ENCODE peak calls at places on chromosomes 12 and 14, in seven cellular contexts. One of them, this sample, is unnamed.
A peak's percentile ranks its signal among the peaks of the same experiment; 100 is the strongest.

GRCh38 chr12:57769594-57769993 is 2.3 kb downstream of the METTL1 start:
- DNase-seq in kidney tubule cell: no peak
- DNase-seq in fibroblast of lung: no peak
- DNase-seq in NCI-H1694 treated with DMSO at 0.1 percent for 48 hours: no peak
- DNase-seq in T47D: no peak
- DNase-seq in GM03348: no peak
- DNase-seq in stimulated activated CD4-positive, alpha-beta T cell treated with anti-CD3 and anti-CD28 coated beads, TNF-alpha, amount 100 ng/mL, for 4 hours: no peak
- DNase-seq in this sample: no peak

GRCh38 chr12:65878540-65878939 is 54.3 kb downstream of the HMGA2 start:
- DNase-seq in kidney tubule cell: peak; percentile 59
- DNase-seq in fibroblast of lung: peak; percentile 49
- DNase-seq in NCI-H1694 treated with DMSO at 0.1 percent for 48 hours: no peak
- DNase-seq in T47D: peak; percentile 91
- DNase-seq in GM03348: peak; percentile 23
- DNase-seq in stimulated activated CD4-positive, alpha-beta T cell treated with anti-CD3 and anti-CD28 coated beads, TNF-alpha, amount 100 ng/mL, for 4 hours: no peak
- DNase-seq in this sample: no peak

GRCh38 chr14:104891664-104892500 is 26.8 kb downstream of the CEP170B start:
- DNase-seq in kidney tubule cell: no peak
- DNase-seq in fibroblast of lung: no peak
- DNase-seq in NCI-H1694 treated with DMSO at 0.1 percent for 48 hours: no peak
- DNase-seq in T47D: no peak
- DNase-seq in GM03348: no peak
- DNase-seq in stimulated activated CD4-positive, alpha-beta T cell treated with anti-CD3 and anti-CD28 coated beads, TNF-alpha, amount 100 ng/mL, for 4 hours: no peak
- DNase-seq in this sample: peak; percentile 11

GRCh38 chr14:75905505-75905904 is 76.3 kb downstream of the TGFB3 start:
- DNase-seq in kidney tubule cell: no peak
- DNase-seq in fibroblast of lung: peak; percentile 69
- DNase-seq in NCI-H1694 treated with DMSO at 0.1 percent for 48 hours: no peak
- DNase-seq in T47D: peak; percentile 47
- DNase-seq in GM03348: no peak
- DNase-seq in stimulated activated CD4-positive, alpha-beta T cell treated with anti-CD3 and anti-CD28 coated beads, TNF-alpha, amount 100 ng/mL, for 4 hours: no peak
- DNase-seq in this sample: peak; percentile 16

GRCh38 chr12:32126720-32127119 is 20.1 kb downstream of the BICD1 start:
- DNase-seq in kidney tubule cell: peak; percentile 70
- DNase-seq in fibroblast of lung: no peak
- DNase-seq in NCI-H1694 treated with DMSO at 0.1 percent for 48 hours: no peak
- DNase-seq in T47D: peak; percentile 38
- DNase-seq in GM03348: peak; percentile 58
- DNase-seq in stimulated activated CD4-positive, alpha-beta T cell treated with anti-CD3 and anti-CD28 coated beads, TNF-alpha, amount 100 ng/mL, for 4 hours: no peak
- DNase-seq in this sample: no peak

GRCh38 chr12:92062539-92063493 is 82.8 kb downstream of the BTG1 start:
- DNase-seq in kidney tubule cell: no peak
- DNase-seq in fibroblast of lung: no peak
- DNase-seq in NCI-H1694 treated with DMSO at 0.1 percent for 48 hours: no peak
- DNase-seq in T47D: no peak
- DNase-seq in GM03348: no peak
- DNase-seq in stimulated activated CD4-positive, alpha-beta T cell treated with anti-CD3 and anti-CD28 coated beads, TNF-alpha, amount 100 ng/mL, for 4 hours: no peak
- DNase-seq in this sample: no peak

GRCh38 chr14:76955575-76956252 is 72.8 kb downstream of the IRF2BPL start:
- DNase-seq in kidney tubule cell: peak; percentile 88
- DNase-seq in fibroblast of lung: peak; percentile 39
- DNase-seq in NCI-H1694 treated with DMSO at 0.1 percent for 48 hours: no peak
- DNase-seq in T47D: peak; percentile 39
- DNase-seq in GM03348: peak; percentile 61
- DNase-seq in stimulated activated CD4-positive, alpha-beta T cell treated with anti-CD3 and anti-CD28 coated beads, TNF-alpha, amount 100 ng/mL, for 4 hours: no peak
- DNase-seq in this sample: peak; percentile 81

GRCh38 chr12:65152012-65152411 is 17.4 kb upstream of the LEMD3 start:
- DNase-seq in kidney tubule cell: peak; percentile 82
- DNase-seq in fibroblast of lung: no peak
- DNase-seq in NCI-H1694 treated with DMSO at 0.1 percent for 48 hours: no peak
- DNase-seq in T47D: no peak
- DNase-seq in GM03348: no peak
- DNase-seq in stimulated activated CD4-positive, alpha-beta T cell treated with anti-CD3 and anti-CD28 coated beads, TNF-alpha, amount 100 ng/mL, for 4 hours: no peak
- DNase-seq in this sample: no peak

GRCh38 chr14:68589447-68590232 is 203.2 kb downstream of the ZFP36L1 start:
- DNase-seq in kidney tubule cell: no peak
- DNase-seq in fibroblast of lung: peak; percentile 83
- DNase-seq in NCI-H1694 treated with DMSO at 0.1 percent for 48 hours: no peak
- DNase-seq in T47D: no peak
- DNase-seq in GM03348: peak; percentile 84
- DNase-seq in stimulated activated CD4-positive, alpha-beta T cell treated with anti-CD3 and anti-CD28 coated beads, TNF-alpha, amount 100 ng/mL, for 4 hours: no peak
- DNase-seq in this sample: no peak

GRCh38 chr12:115210533-115211252 is 526.7 kb upstream of the TBX3 start:
- DNase-seq in kidney tubule cell: no peak
- DNase-seq in fibroblast of lung: no peak
- DNase-seq in NCI-H1694 treated with DMSO at 0.1 percent for 48 hours: no peak
- DNase-seq in T47D: no peak
- DNase-seq in GM03348: no peak
- DNase-seq in stimulated activated CD4-positive, alpha-beta T cell treated with anti-CD3 and anti-CD28 coated beads, TNF-alpha, amount 100 ng/mL, for 4 hours: no peak
- DNase-seq in this sample: no peak

GRCh38 chr14:98947911-98948595 is 323.9 kb downstream of the BCL11B start:
- DNase-seq in kidney tubule cell: no peak
- DNase-seq in fibroblast of lung: no peak
- DNase-seq in NCI-H1694 treated with DMSO at 0.1 percent for 48 hours: no peak
- DNase-seq in T47D: no peak
- DNase-seq in GM03348: no peak
- DNase-seq in stimulated activated CD4-positive, alpha-beta T cell treated with anti-CD3 and anti-CD28 coated beads, TNF-alpha, amount 100 ng/mL, for 4 hours: no peak
- DNase-seq in this sample: no peak

GRCh38 chr14:64541261-64541970 is 875 bp downstream of the HSPA2 start:
- DNase-seq in kidney tubule cell: peak; percentile 25
- DNase-seq in fibroblast of lung: peak; percentile 4
- DNase-seq in NCI-H1694 treated with DMSO at 0.1 percent for 48 hours: no peak
- DNase-seq in T47D: no peak
- DNase-seq in GM03348: no peak
- DNase-seq in stimulated activated CD4-positive, alpha-beta T cell treated with anti-CD3 and anti-CD28 coated beads, TNF-alpha, amount 100 ng/mL, for 4 hours: no peak
- DNase-seq in this sample: peak; percentile 10

GRCh38 chr14:100775831-100776591 is 49.3 kb downstream of the DLK1 start:
- DNase-seq in kidney tubule cell: no peak
- DNase-seq in fibroblast of lung: peak; percentile 58
- DNase-seq in NCI-H1694 treated with DMSO at 0.1 percent for 48 hours: no peak
- DNase-seq in T47D: no peak
- DNase-seq in GM03348: no peak
- DNase-seq in stimulated activated CD4-positive, alpha-beta T cell treated with anti-CD3 and anti-CD28 coated beads, TNF-alpha, amount 100 ng/mL, for 4 hours: no peak
- DNase-seq in this sample: no peak

GRCh38 chr14:76352639-76353281 is 23.2 kb upstream of the ESRRB start:
- DNase-seq in kidney tubule cell: peak; percentile 41
- DNase-seq in fibroblast of lung: peak; percentile 34
- DNase-seq in NCI-H1694 treated with DMSO at 0.1 percent for 48 hours: peak; percentile 67
- DNase-seq in T47D: peak; percentile 24
- DNase-seq in GM03348: peak; percentile 78
- DNase-seq in stimulated activated CD4-positive, alpha-beta T cell treated with anti-CD3 and anti-CD28 coated beads, TNF-alpha, amount 100 ng/mL, for 4 hours: peak; percentile 32
- DNase-seq in this sample: peak; percentile 26

GRCh38 chr14:20799955-20800544 is 2.6 kb downstream of the RNASE1 start:
- DNase-seq in kidney tubule cell: peak; percentile 20
- DNase-seq in fibroblast of lung: no peak
- DNase-seq in NCI-H1694 treated with DMSO at 0.1 percent for 48 hours: no peak
- DNase-seq in T47D: peak; percentile 65
- DNase-seq in GM03348: no peak
- DNase-seq in stimulated activated CD4-positive, alpha-beta T cell treated with anti-CD3 and anti-CD28 coated beads, TNF-alpha, amount 100 ng/mL, for 4 hours: no peak
- DNase-seq in this sample: no peak

GRCh38 chr12:2265461-2266167 is 212.8 kb downstream of the CACNA1C start:
- DNase-seq in kidney tubule cell: peak; percentile 9
- DNase-seq in fibroblast of lung: no peak
- DNase-seq in NCI-H1694 treated with DMSO at 0.1 percent for 48 hours: no peak
- DNase-seq in T47D: no peak
- DNase-seq in GM03348: peak; percentile 66
- DNase-seq in stimulated activated CD4-positive, alpha-beta T cell treated with anti-CD3 and anti-CD28 coated beads, TNF-alpha, amount 100 ng/mL, for 4 hours: no peak
- DNase-seq in this sample: no peak

GRCh38 chr12:65634626-65635331 is 189.5 kb upstream of the HMGA2 start:
- DNase-seq in kidney tubule cell: peak; percentile 98
- DNase-seq in fibroblast of lung: no peak
- DNase-seq in NCI-H1694 treated with DMSO at 0.1 percent for 48 hours: no peak
- DNase-seq in T47D: no peak
- DNase-seq in GM03348: peak; percentile 14
- DNase-seq in stimulated activated CD4-positive, alpha-beta T cell treated with anti-CD3 and anti-CD28 coated beads, TNF-alpha, amount 100 ng/mL, for 4 hours: no peak
- DNase-seq in this sample: no peak

GRCh38 chr12:113162102-113163029 is 12.8 kb downstream of the CFAP73 start:
- DNase-seq in kidney tubule cell: peak; percentile 37
- DNase-seq in fibroblast of lung: peak; percentile 61
- DNase-seq in NCI-H1694 treated with DMSO at 0.1 percent for 48 hours: no peak
- DNase-seq in T47D: no peak
- DNase-seq in GM03348: no peak
- DNase-seq in stimulated activated CD4-positive, alpha-beta T cell treated with anti-CD3 and anti-CD28 coated beads, TNF-alpha, amount 100 ng/mL, for 4 hours: no peak
- DNase-seq in this sample: no peak

GRCh38 chr14:102831163-102831804 is 54.0 kb downstream of the TRAF3 start:
- DNase-seq in kidney tubule cell: no peak
- DNase-seq in fibroblast of lung: no peak
- DNase-seq in NCI-H1694 treated with DMSO at 0.1 percent for 48 hours: no peak
- DNase-seq in T47D: no peak
- DNase-seq in GM03348: no peak
- DNase-seq in stimulated activated CD4-positive, alpha-beta T cell treated with anti-CD3 and anti-CD28 coated beads, TNF-alpha, amount 100 ng/mL, for 4 hours: no peak
- DNase-seq in this sample: no peak

GRCh38 chr14:69815556-69815955 is 18.5 kb upstream of the SLC10A1 start:
- DNase-seq in kidney tubule cell: no peak
- DNase-seq in fibroblast of lung: no peak
- DNase-seq in NCI-H1694 treated with DMSO at 0.1 percent for 48 hours: no peak
- DNase-seq in T47D: no peak
- DNase-seq in GM03348: no peak
- DNase-seq in stimulated activated CD4-positive, alpha-beta T cell treated with anti-CD3 and anti-CD28 coated beads, TNF-alpha, amount 100 ng/mL, for 4 hours: no peak
- DNase-seq in this sample: no peak

GRCh38 chr12:72246370-72246769 is 25.8 kb upstream of the TRHDE start:
- DNase-seq in kidney tubule cell: no peak
- DNase-seq in fibroblast of lung: no peak
- DNase-seq in NCI-H1694 treated with DMSO at 0.1 percent for 48 hours: no peak
- DNase-seq in T47D: no peak
- DNase-seq in GM03348: no peak
- DNase-seq in stimulated activated CD4-positive, alpha-beta T cell treated with anti-CD3 and anti-CD28 coated beads, TNF-alpha, amount 100 ng/mL, for 4 hours: no peak
- DNase-seq in this sample: no peak

GRCh38 chr12:62522984-62523383 is 56.4 kb downstream of the MON2 start:
- DNase-seq in kidney tubule cell: peak; percentile 41
- DNase-seq in fibroblast of lung: no peak
- DNase-seq in NCI-H1694 treated with DMSO at 0.1 percent for 48 hours: no peak
- DNase-seq in T47D: no peak
- DNase-seq in GM03348: no peak
- DNase-seq in stimulated activated CD4-positive, alpha-beta T cell treated with anti-CD3 and anti-CD28 coated beads, TNF-alpha, amount 100 ng/mL, for 4 hours: no peak
- DNase-seq in this sample: no peak

GRCh38 chr14:21093769-21094681 is 4.4 kb downstream of the ZNF219 start:
- DNase-seq in kidney tubule cell: peak; percentile 88
- DNase-seq in fibroblast of lung: no peak
- DNase-seq in NCI-H1694 treated with DMSO at 0.1 percent for 48 hours: peak; percentile 83
- DNase-seq in T47D: no peak
- DNase-seq in GM03348: peak; percentile 14
- DNase-seq in stimulated activated CD4-positive, alpha-beta T cell treated with anti-CD3 and anti-CD28 coated beads, TNF-alpha, amount 100 ng/mL, for 4 hours: no peak
- DNase-seq in this sample: no peak

GRCh38 chr12:132489078-132489601 is 811 bp upstream of the FBRSL1 start:
- DNase-seq in kidney tubule cell: no peak
- DNase-seq in fibroblast of lung: no peak
- DNase-seq in NCI-H1694 treated with DMSO at 0.1 percent for 48 hours: no peak
- DNase-seq in T47D: no peak
- DNase-seq in GM03348: no peak
- DNase-seq in stimulated activated CD4-positive, alpha-beta T cell treated with anti-CD3 and anti-CD28 coated beads, TNF-alpha, amount 100 ng/mL, for 4 hours: peak; percentile 22
- DNase-seq in this sample: no peak

GRCh38 chr14:67411820-67412421 is at the start of gene PLEK2:
- DNase-seq in kidney tubule cell: peak; percentile 91
- DNase-seq in fibroblast of lung: peak; percentile 20
- DNase-seq in NCI-H1694 treated with DMSO at 0.1 percent for 48 hours: no peak
- DNase-seq in T47D: peak; percentile 88
- DNase-seq in GM03348: peak; percentile 76
- DNase-seq in stimulated activated CD4-positive, alpha-beta T cell treated with anti-CD3 and anti-CD28 coated beads, TNF-alpha, amount 100 ng/mL, for 4 hours: peak; percentile 29
- DNase-seq in this sample: no peak

GRCh38 chr14:33551963-33552362 is 398.9 kb downstream of the EGLN3 start:
- DNase-seq in kidney tubule cell: peak; percentile 39
- DNase-seq in fibroblast of lung: no peak
- DNase-seq in NCI-H1694 treated with DMSO at 0.1 percent for 48 hours: no peak
- DNase-seq in T47D: no peak
- DNase-seq in GM03348: no peak
- DNase-seq in stimulated activated CD4-positive, alpha-beta T cell treated with anti-CD3 and anti-CD28 coated beads, TNF-alpha, amount 100 ng/mL, for 4 hours: no peak
- DNase-seq in this sample: no peak

GRCh38 chr14:55707365-55707804 is 127.4 kb downstream of the KTN1 start:
- DNase-seq in kidney tubule cell: peak; percentile 63
- DNase-seq in fibroblast of lung: peak; percentile 76
- DNase-seq in NCI-H1694 treated with DMSO at 0.1 percent for 48 hours: peak; percentile 45
- DNase-seq in T47D: peak; percentile 68
- DNase-seq in GM03348: peak; percentile 59
- DNase-seq in stimulated activated CD4-positive, alpha-beta T cell treated with anti-CD3 and anti-CD28 coated beads, TNF-alpha, amount 100 ng/mL, for 4 hours: no peak
- DNase-seq in this sample: no peak

GRCh38 chr14:54440037-54440436 is 1.1 kb downstream of the CNIH1 start:
- DNase-seq in kidney tubule cell: no peak
- DNase-seq in fibroblast of lung: peak; percentile 73
- DNase-seq in NCI-H1694 treated with DMSO at 0.1 percent for 48 hours: no peak
- DNase-seq in T47D: no peak
- DNase-seq in GM03348: no peak
- DNase-seq in stimulated activated CD4-positive, alpha-beta T cell treated with anti-CD3 and anti-CD28 coated beads, TNF-alpha, amount 100 ng/mL, for 4 hours: no peak
- DNase-seq in this sample: no peak

GRCh38 chr12:85872497-85873091 is 1.5 kb upstream of the NTS start:
- DNase-seq in kidney tubule cell: peak; percentile 68
- DNase-seq in fibroblast of lung: peak; percentile 69
- DNase-seq in NCI-H1694 treated with DMSO at 0.1 percent for 48 hours: peak; percentile 69
- DNase-seq in T47D: peak; percentile 80
- DNase-seq in GM03348: peak; percentile 40
- DNase-seq in stimulated activated CD4-positive, alpha-beta T cell treated with anti-CD3 and anti-CD28 coated beads, TNF-alpha, amount 100 ng/mL, for 4 hours: no peak
- DNase-seq in this sample: no peak